ENCODE peak calls at places on chromosomes 7 and 10, in seven cellular contexts. L is left ventricle myocardium inferior, H is heart right ventricle, N is upper lobe of right lung, Y is neural progenitor cell, F is body of pancreas, I is psoas muscle. M is an unnamed sample.

GRCh38 chr10:133264455-133264854 is 12.2 kb downstream of the ADAM8 start:
- DNase-seq in L (no peak), Y (no peak), I (no peak), N (no peak), H (no peak), F (no peak), M (no peak)

GRCh38 chr10:64306888-64307287 is 785.7 kb downstream of the REEP3 start:
- DNase-seq in F (no peak), N (no peak), I (no peak), L (no peak), H (no peak), Y (no peak), M (no peak)

GRCh38 chr7:132687981-132688383 is 111.7 kb upstream of the PLXNA4 start:
- DNase-seq in N (no peak), L (no peak), I (no peak), H (no peak), Y (peak; percentile 75), F (no peak), M (no peak)

GRCh38 chr7:38902443-38902842 is 6.5 kb downstream of the VPS41 start:
- DNase-seq in I (no peak), Y (no peak), H (no peak), L (no peak), F (no peak), N (no peak), M (no peak)

GRCh38 chr7:22944506-22944905 is 69.4 kb downstream of the HYCC1 start:
- DNase-seq in N (no peak), Y (no peak), H (no peak), I (no peak), F (no peak), L (no peak), M (no peak)

GRCh38 chr10:126170367-126170766 is 217.9 kb downstream of the ADAM12 start:
- DNase-seq in N (no peak), Y (no peak), H (no peak), F (no peak), I (no peak), L (no peak), M (peak; percentile 36)

GRCh38 chr7:94311545-94311944 is 83.2 kb upstream of the COL1A2 start:
- DNase-seq in N (no peak), L (no peak), Y (no peak), F (no peak), H (no peak), I (no peak), M (no peak)

GRCh38 chr10:70849582-70850016 is 33.9 kb downstream of the SGPL1 start:
- DNase-seq in Y (no peak), F (no peak), L (no peak), N (no peak), H (no peak), I (no peak), M (peak; percentile 13)

GRCh38 chr10:117944676-117945447 is 101.9 kb downstream of the RAB11FIP2 start:
- DNase-seq in N (no peak), H (no peak), I (no peak), L (no peak), Y (no peak), F (no peak), M (no peak)

GRCh38 chr10:14009315-14010082 is 321.2 kb downstream of the FRMD4A start:
- DNase-seq in N (no peak), Y (no peak), H (no peak), L (no peak), F (no peak), I (no peak), M (peak; percentile 25)

GRCh38 chr7:32164341-32164996 is 94.3 kb upstream of the PDE1C start:
- DNase-seq in H (peak; percentile 50), N (no peak), L (no peak), F (peak; percentile 24), I (no peak), Y (peak; percentile 71), M (peak; percentile 59)

GRCh38 chr7:73991522-73992103 is 36.4 kb upstream of the ELN start:
- DNase-seq in I (no peak), L (no peak), N (no peak), H (no peak), Y (no peak), F (no peak), M (peak; percentile 29)

GRCh38 chr7:68185641-68186040 is 1189.0 kb downstream of the TYW1 start:
- DNase-seq in I (no peak), N (no peak), Y (no peak), F (no peak), L (no peak), H (no peak), M (no peak)

GRCh38 chr7:150845471-150845870 is 6.8 kb upstream of the AOC1 start:
- DNase-seq in I (peak; percentile 30), Y (peak; percentile 47), H (peak; percentile 60), F (no peak), L (peak; percentile 63), N (no peak), M (peak; percentile 18)

GRCh38 chr7:915291-916218 is 38.9 kb downstream of the ADAP1 start:
- DNase-seq in F (no peak), L (no peak), H (no peak), Y (no peak), N (no peak), I (peak; percentile 10), M (no peak)

GRCh38 chr10:89032141-89032814 is 41.7 kb downstream of the FAS start:
- DNase-seq in N (peak; percentile 84), L (peak; percentile 26), F (no peak), Y (no peak), I (no peak), H (no peak), M (peak; percentile 79)

GRCh38 chr10:27369832-27370231 is 129.2 kb upstream of the ACBD5 start:
- DNase-seq in I (no peak), L (no peak), F (no peak), N (no peak), Y (no peak), H (no peak), M (no peak)

GRCh38 chr10:23063387-23064287 is 31.7 kb upstream of the MSRB2 start:
- DNase-seq in L (no peak), F (no peak), H (no peak), I (no peak), Y (peak; percentile 40), N (no peak), M (no peak)

GRCh38 chr7:131556055-131556911 is at the start of gene PODXL:
- DNase-seq in Y (peak; percentile 91), I (peak; percentile 80), N (peak; percentile 89), L (peak; percentile 84), H (peak; percentile 71), F (peak; percentile 85), M (peak; percentile 48)

GRCh38 chr10:61452655-61453641 is at the start of gene TMEM26:
- DNase-seq in H (peak; percentile 15), L (peak; percentile 37), F (peak; percentile 20), I (peak; percentile 25), N (no peak), Y (peak; percentile 57), M (peak; percentile 21)

GRCh38 chr7:26858229-26858568 is 6.2 kb downstream of the SKAP2 start:
- DNase-seq in Y (no peak), N (no peak), I (no peak), H (no peak), F (no peak), L (no peak), M (no peak)

GRCh38 chr7:99392659-99393362 is 15.6 kb downstream of the PDAP1 start:
- DNase-seq in N (peak; percentile 88), I (peak; percentile 81), F (peak; percentile 92), H (peak; percentile 80), Y (peak; percentile 90), L (peak; percentile 82), M (no peak)

GRCh38 chr7:4184653-4185052 is 497.4 kb upstream of the FOXK1 start:
- DNase-seq in N (no peak), Y (no peak), F (no peak), I (no peak), H (no peak), L (no peak), M (no peak)
- H3K9me3 ChIP-seq in N (no peaks in the 10 kb centered on the region), Y (no peaks in the 10 kb centered on the region), F (no peaks in the 10 kb centered on the region), I (no peaks in the 10 kb centered on the region), H (no peaks in the 10 kb centered on the region), L (no peaks in the 10 kb centered on the region), M (no peaks in the 10 kb centered on the region)

GRCh38 chr10:100713049-100713858 is 32.1 kb upstream of the PAX2 start:
- DNase-seq in I (no peak), F (no peak), Y (peak; percentile 24), N (no peak), L (no peak), H (no peak), M (no peak)

GRCh38 chr10:100713859-100714565 is 31.4 kb upstream of the PAX2 start:
- DNase-seq in H (no peak), Y (no peak), I (no peak), F (no peak), N (no peak), L (no peak), M (no peak)

GRCh38 chr10:100715445-100716385 is 29.7 kb upstream of the PAX2 start:
- DNase-seq in N (no peak), I (no peak), L (no peak), H (no peak), Y (peak; percentile 69), F (no peak), M (no peak)

GRCh38 chr10:100715101-100715444 is 30.3 kb upstream of the PAX2 start:
- DNase-seq in L (no peak), H (no peak), F (no peak), N (no peak), I (no peak), Y (no peak), M (no peak)

GRCh38 chr10:100714566-100714950 is 30.8 kb upstream of the PAX2 start:
- DNase-seq in I (no peak), Y (no peak), F (no peak), L (no peak), N (no peak), H (no peak), M (no peak)
- H3K27me3 ChIP-seq in I (peaks cover 90% of the 10 kb centered on the region), Y (peaks cover 100% of the 10 kb centered on the region), F (no peaks in the 10 kb centered on the region), L (peaks cover 100% of the 10 kb centered on the region), N (peaks cover 94% of the 10 kb centered on the region), H (peaks cover 100% of the 10 kb centered on the region), M (peaks cover 3% of the 10 kb centered on the region)

GRCh38 chr7:25852249-25852994 is 299.6 kb upstream of the NFE2L3 start:
- DNase-seq in I (peak; percentile 33), N (no peak), H (no peak), L (no peak), Y (peak; percentile 76), F (no peak), M (no peak)
- H3K4me3 ChIP-seq in I (peak overlapping the region; percentile 33), N (no peak overlapping the region), H (peak overlapping the region; percentile 39), L (peak overlapping the region; percentile 43), Y (peak overlapping the region; percentile 45), F (no peak overlapping the region), M (no peak overlapping the region)

DNA sequence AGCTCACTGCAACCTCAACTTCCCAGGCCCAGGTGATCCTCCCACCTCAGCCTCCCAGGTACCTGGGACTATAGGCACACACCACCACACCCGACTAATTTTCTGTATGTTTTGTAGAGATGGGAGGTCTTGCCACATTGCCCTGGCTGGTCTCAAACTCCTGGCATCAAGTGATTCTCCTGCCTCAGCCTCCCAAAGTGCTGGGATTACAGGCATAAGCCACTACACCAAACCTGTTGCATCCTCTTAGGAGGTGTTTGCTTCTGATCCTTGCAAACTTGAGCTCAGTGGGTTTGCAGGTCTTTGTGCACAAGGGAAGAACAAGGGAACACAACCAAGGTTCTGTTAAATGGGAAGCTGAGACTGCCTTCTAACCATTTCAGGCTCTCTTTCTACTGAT is 184.6 kb downstream of the ARHGAP12 start:
- DNase-seq in L (no peak), I (no peak), F (no peak), H (no peak), N (no peak), Y (no peak), M (no peak)
- H3K9me3 ChIP-seq in L (no peaks in the 10 kb centered on the region), I (no peaks in the 10 kb centered on the region), F (no peaks in the 10 kb centered on the region), H (no peaks in the 10 kb centered on the region), N (no peaks in the 10 kb centered on the region), Y (no peaks in the 10 kb centered on the region), M (peaks cover 2% of the 10 kb centered on the region)

M was measured in MG63.